ENCODE peak calls at places on chromosomes 1 and 21, in six cellular contexts. R, B, Y, W, J and S are unnamed samples.

GRCh38 chr1:185681034-185681633 is 53.1 kb upstream of the HMCN1 start:
- DNase-seq in R (peak), Y (peak), W (peak), B (no peak), J (peak), S (peak)

GRCh38 chr1:225879521-225880209 is 2.5 kb downstream of the TMEM63A start:
- DNase-seq in W (peak), J (no peak), Y (no peak), B (no peak), R (no peak), S (no peak)

GRCh38 chr1:41843378-41843777 is 75.3 kb downstream of the HIVEP3 start:
- DNase-seq in B (no peak), J (no peak), Y (peak), R (no peak), W (no peak), S (no peak)

GRCh38 chr1:25166847-25167246 is 65.5 kb downstream of the SYF2 start:
- DNase-seq in Y (no peak), R (no peak), B (no peak), J (no peak), W (no peak), S (no peak)

GRCh38 chr1:184297244-184297750 is 89.5 kb upstream of the C1orf21 start:
- DNase-seq in Y (peak), W (no peak), R (no peak), J (no peak), B (no peak), S (no peak)

GRCh38 chr1:163162281-163162937 is 40.3 kb downstream of the RGS5 start:
- DNase-seq in J (no peak), Y (no peak), W (no peak), B (no peak), R (no peak), S (no peak)

GRCh38 chr1:51583532-51583931 is 33.4 kb upstream of the OSBPL9 start:
- DNase-seq in Y (no peak), W (peak), B (no peak), J (no peak), R (no peak), S (no peak)

GRCh38 chr1:41681331-41682136 is 197.1 kb upstream of the EDN2 start:
- DNase-seq in J (no peak), Y (no peak), R (no peak), B (no peak), W (no peak), S (no peak)

GRCh38 chr1:117284408-117285215 is 73.9 kb upstream of the VTCN1 start:
- DNase-seq in B (peak), Y (peak), J (no peak), R (peak), W (peak), S (peak)

GRCh38 chr1:25566730-25567341 is 23.4 kb downstream of the LDLRAP1 start:
- DNase-seq in W (no peak), R (no peak), B (no peak), J (no peak), Y (no peak), S (no peak)

GRCh38 chr1:62676606-62677356 is 11.4 kb downstream of the DOCK7 start:
- DNase-seq in J (no peak), Y (no peak), R (no peak), B (no peak), W (no peak), S (no peak)

GRCh38 chr1:200090252-200091159 is 63.0 kb downstream of the NR5A2 start:
- DNase-seq in B (no peak), W (peak), Y (peak), J (no peak), R (peak), S (peak)

GRCh38 chr1:153608089-153608672 is 4.8 kb downstream of the S100A16 start:
- DNase-seq in W (no peak), Y (peak), B (no peak), J (no peak), R (no peak), S (peak)

DNA sequence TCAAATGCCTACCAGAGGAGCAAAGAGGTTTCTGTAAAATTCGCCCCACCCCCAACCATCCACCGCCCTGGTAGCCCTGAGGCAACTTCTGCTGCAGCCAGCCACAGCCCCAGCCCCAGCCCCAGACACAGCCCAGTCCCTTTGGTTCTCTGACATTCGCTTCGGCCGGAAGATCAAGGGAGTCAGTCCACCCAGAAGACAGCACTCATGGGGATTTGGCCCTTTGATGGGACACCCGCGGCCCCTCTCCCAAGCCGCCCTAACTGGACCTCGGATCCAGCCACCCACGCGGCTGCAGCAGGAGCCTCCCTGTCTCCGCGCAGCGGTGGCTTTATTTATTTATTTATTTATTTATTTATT is 3881.0 kb downstream of the SRGAP2C start:
- DNase-seq in J (no peak), R (no peak), Y (no peak), B (no peak), W (no peak), S (no peak)
- TF ChIP-seq POLR2A in J (no peak), R (no peak), Y (no peak), B (no peak), W (no peak), S (no peak)

GRCh38 chr1:165675794-165676193 is 22.6 kb downstream of the ALDH9A1 start:
- DNase-seq in B (no peak), R (no peak), W (no peak), Y (no peak), J (no peak), S (no peak)
- TF ChIP-seq MYC in B (no peak), R (no peak), W (no peak), Y (no peak), J (no peak), S (no peak)

GRCh38 chr21:25560151-25560783 is 47.0 kb downstream of the MRPL39 start:
- DNase-seq in W (no peak), B (no peak), Y (no peak), J (no peak), R (no peak), S (peak)

GRCh38 chr21:25563399-25564116 is 43.7 kb downstream of the MRPL39 start:
- DNase-seq in Y (peak), J (peak), W (no peak), B (no peak), R (no peak), S (peak)

GRCh38 chr21:25564349-25564948 is 42.8 kb downstream of the MRPL39 start:
- DNase-seq in J (no peak), R (no peak), Y (no peak), B (no peak), W (no peak), S (no peak)

GRCh38 chr21:25561668-25562641 is 45.3 kb downstream of the MRPL39 start:
- DNase-seq in B (no peak), W (no peak), R (no peak), Y (peak), J (peak), S (peak)

DNA sequence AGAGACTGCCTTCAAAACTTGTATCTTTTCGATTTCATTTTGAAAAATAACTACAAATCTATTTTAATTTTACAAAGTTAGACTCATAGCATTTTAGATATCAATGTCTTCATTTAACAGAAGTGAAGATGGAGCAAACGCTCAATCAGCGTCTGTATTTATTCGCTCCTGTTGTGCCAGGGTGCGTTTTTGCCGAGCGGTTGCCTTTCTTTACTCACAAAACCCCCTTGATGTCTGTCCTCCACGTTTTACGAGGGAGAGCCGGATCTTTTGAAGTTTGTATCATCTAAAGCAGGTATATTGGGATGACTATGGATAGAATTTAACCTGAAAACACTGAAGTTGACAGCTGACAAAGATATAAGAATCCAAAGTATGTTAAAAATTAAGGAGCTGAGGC is 44.6 kb downstream of the MRPL39 start:
- DNase-seq in R (no peak), B (no peak), J (no peak), W (no peak), Y (peak), S (peak)
- TF ChIP-seq POLR2A in R (no peak), B (no peak), J (no peak), W (no peak), Y (no peak), S (no peak)

GRCh38 chr1:232611834-232612233 is 18.1 kb downstream of the SIPA1L2 start:
- DNase-seq in R (no peak), B (no peak), W (no peak), Y (no peak), J (no peak), S (no peak)

GRCh38 chr1:232614811-232615210 is 15.1 kb downstream of the SIPA1L2 start:
- DNase-seq in B (no peak), W (no peak), J (no peak), Y (no peak), R (no peak), S (no peak)

GRCh38 chr1:232617237-232617636 is 12.7 kb downstream of the SIPA1L2 start:
- DNase-seq in B (no peak), Y (no peak), R (no peak), W (no peak), J (no peak), S (no peak)

GRCh38 chr1:232615401-232615800 is 14.5 kb downstream of the SIPA1L2 start:
- DNase-seq in Y (no peak), W (no peak), R (no peak), B (no peak), J (no peak), S (no peak)

GRCh38 chr1:232613752-232614381 is 16.1 kb downstream of the SIPA1L2 start:
- DNase-seq in W (no peak), B (no peak), J (no peak), Y (peak), R (no peak), S (no peak)
- TF ChIP-seq MYC in W (no peak), B (no peak), J (no peak), Y (no peak), R (no peak), S (no peak)

GRCh38 chr1:31839662-31840343 is 24.0 kb upstream of the SPOCD1 start:
- DNase-seq in J (no peak), W (no peak), Y (no peak), B (no peak), R (no peak), S (no peak)
- TF ChIP-seq POLR2A in J (no peak), W (no peak), Y (no peak), B (no peak), R (no peak), S (no peak)

DNA sequence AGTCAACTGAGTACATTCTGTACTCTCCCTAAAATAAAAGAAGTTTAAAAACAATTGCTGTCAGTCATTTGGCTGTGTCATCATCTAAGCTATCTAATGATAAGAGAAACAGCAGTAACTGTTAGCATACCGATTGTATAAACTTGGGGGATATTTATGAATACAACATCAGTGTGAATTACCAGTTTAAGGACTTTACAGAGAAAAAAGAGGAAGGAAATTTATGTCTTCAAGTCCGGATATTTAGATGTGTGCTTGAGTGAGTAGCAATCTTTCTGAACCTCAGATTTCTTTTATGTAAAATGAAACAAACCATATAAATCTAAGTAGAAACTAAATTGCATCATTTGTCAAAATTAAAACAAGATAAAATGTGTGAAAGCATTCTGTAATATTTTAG is 1557.0 kb downstream of the MRPL39 start:
- DNase-seq in R (no peak), B (no peak), W (no peak), J (no peak), Y (no peak), S (no peak)
- TF ChIP-seq MYC in R (no peak), B (no peak), W (no peak), J (no peak), Y (no peak), S (no peak)

GRCh38 chr1:154972517-154973343 is 1.8 kb upstream of the CKS1B start:
- DNase-seq in Y (peak), R (peak), J (no peak), W (peak), B (no peak), S (no peak)
- TF ChIP-seq POLR2A in Y (peak), R (no peak), J (no peak), W (peak), B (no peak), S (no peak)

GRCh38 chr1:203807211-203807610 is 11.8 kb downstream of the ZBED6 start:
- DNase-seq in B (no peak), J (no peak), R (no peak), Y (no peak), W (no peak), S (no peak)
- TF ChIP-seq MYC in B (no peak), J (no peak), R (no peak), Y (no peak), W (no peak), S (no peak)